ENCODE peak calls at places on chromosomes 4 and X, in four cellular contexts. One of them, this sample, is unnamed.

GRCh38 chr4:5892321-5893012 is 419 bp downstream of the CRMP1 start:
- DNase-seq in stimulated activated CD8-positive, alpha-beta memory T cell treated with anti-CD3 and anti-CD28 coated beads, Interleukin-15, amount 100 ng/mL, for 24 hours: no peak
- DNase-seq in LoVo: no peak
- DNase-seq in neural crest cell: no peak
- DNase-seq in this sample: no peak

GRCh38 chr4:63049726-63050125 is 1359.5 kb downstream of the TECRL start:
- DNase-seq in stimulated activated CD8-positive, alpha-beta memory T cell treated with anti-CD3 and anti-CD28 coated beads, Interleukin-15, amount 100 ng/mL, for 24 hours: no peak
- DNase-seq in LoVo: no peak
- DNase-seq in neural crest cell: no peak
- DNase-seq in this sample: no peak

GRCh38 chr4:181952478-181952877 is 290.7 kb upstream of the TENM3 start:
- DNase-seq in LoVo: peak
- DNase-seq in stimulated activated CD8-positive, alpha-beta memory T cell treated with anti-CD3 and anti-CD28 coated beads, Interleukin-15, amount 100 ng/mL, for 24 hours: no peak
- DNase-seq in neural crest cell: no peak
- DNase-seq in this sample: no peak

GRCh38 chrX:19863237-19864223 is 23.9 kb downstream of the SH3KBP1 start:
- DNase-seq in LoVo: no peak
- DNase-seq in stimulated activated CD8-positive, alpha-beta memory T cell treated with anti-CD3 and anti-CD28 coated beads, Interleukin-15, amount 100 ng/mL, for 24 hours: no peak
- DNase-seq in neural crest cell: no peak
- DNase-seq in this sample: no peak

GRCh38 chr4:876780-877179 is 50.9 kb upstream of the CPLX1 start:
- DNase-seq in neural crest cell: no peak
- DNase-seq in LoVo: no peak
- DNase-seq in stimulated activated CD8-positive, alpha-beta memory T cell treated with anti-CD3 and anti-CD28 coated beads, Interleukin-15, amount 100 ng/mL, for 24 hours: no peak
- DNase-seq in this sample: no peak

GRCh38 chrX:10922158-10922557 is 189.0 kb upstream of the HCCS start:
- DNase-seq in neural crest cell: no peak
- DNase-seq in LoVo: peak
- DNase-seq in stimulated activated CD8-positive, alpha-beta memory T cell treated with anti-CD3 and anti-CD28 coated beads, Interleukin-15, amount 100 ng/mL, for 24 hours: no peak
- DNase-seq in this sample: no peak

GRCh38 chr4:8307714-8308113 is 38.2 kb downstream of the HTRA3 start:
- DNase-seq in LoVo: no peak
- DNase-seq in neural crest cell: no peak
- DNase-seq in stimulated activated CD8-positive, alpha-beta memory T cell treated with anti-CD3 and anti-CD28 coated beads, Interleukin-15, amount 100 ng/mL, for 24 hours: no peak
- DNase-seq in this sample: no peak

GRCh38 chr4:80423553-80424224 is 88.2 kb downstream of the CFAP299 start:
- DNase-seq in stimulated activated CD8-positive, alpha-beta memory T cell treated with anti-CD3 and anti-CD28 coated beads, Interleukin-15, amount 100 ng/mL, for 24 hours: no peak
- DNase-seq in LoVo: no peak
- DNase-seq in neural crest cell: no peak
- DNase-seq in this sample: no peak

GRCh38 chr4:128333309-128334006 is 45.8 kb upstream of the PGRMC2 start:
- DNase-seq in stimulated activated CD8-positive, alpha-beta memory T cell treated with anti-CD3 and anti-CD28 coated beads, Interleukin-15, amount 100 ng/mL, for 24 hours: no peak
- DNase-seq in neural crest cell: no peak
- DNase-seq in LoVo: no peak
- DNase-seq in this sample: no peak

GRCh38 chr4:56468097-56468422 is 643 bp downstream of the SRP72 start:
- DNase-seq in stimulated activated CD8-positive, alpha-beta memory T cell treated with anti-CD3 and anti-CD28 coated beads, Interleukin-15, amount 100 ng/mL, for 24 hours: no peak
- DNase-seq in neural crest cell: no peak
- DNase-seq in LoVo: peak
- DNase-seq in this sample: peak

GRCh38 chrX:132226169-132226568 is 6.9 kb upstream of the RAP2C start:
- DNase-seq in stimulated activated CD8-positive, alpha-beta memory T cell treated with anti-CD3 and anti-CD28 coated beads, Interleukin-15, amount 100 ng/mL, for 24 hours: no peak
- DNase-seq in LoVo: no peak
- DNase-seq in neural crest cell: no peak
- DNase-seq in this sample: no peak

GRCh38 chr4:13493793-13494192 is 9.7 kb upstream of the RAB28 start:
- DNase-seq in stimulated activated CD8-positive, alpha-beta memory T cell treated with anti-CD3 and anti-CD28 coated beads, Interleukin-15, amount 100 ng/mL, for 24 hours: no peak
- DNase-seq in LoVo: peak
- DNase-seq in neural crest cell: no peak
- DNase-seq in this sample: no peak

GRCh38 chr4:88991746-88992145 is 65.2 kb downstream of the FAM13A start:
- DNase-seq in LoVo: no peak
- DNase-seq in stimulated activated CD8-positive, alpha-beta memory T cell treated with anti-CD3 and anti-CD28 coated beads, Interleukin-15, amount 100 ng/mL, for 24 hours: no peak
- DNase-seq in neural crest cell: no peak
- DNase-seq in this sample: no peak

GRCh38 chr4:112813790-112814189 is 176.8 kb downstream of the LARP7 start:
- DNase-seq in neural crest cell: no peak
- DNase-seq in stimulated activated CD8-positive, alpha-beta memory T cell treated with anti-CD3 and anti-CD28 coated beads, Interleukin-15, amount 100 ng/mL, for 24 hours: no peak
- DNase-seq in LoVo: no peak
- DNase-seq in this sample: no peak

GRCh38 chr4:16585053-16585452 is 313.4 kb downstream of the LDB2 start:
- DNase-seq in LoVo: no peak
- DNase-seq in stimulated activated CD8-positive, alpha-beta memory T cell treated with anti-CD3 and anti-CD28 coated beads, Interleukin-15, amount 100 ng/mL, for 24 hours: no peak
- DNase-seq in neural crest cell: no peak
- DNase-seq in this sample: no peak

GRCh38 chrX:68876731-68877130 is 47.9 kb downstream of the EFNB1 start:
- DNase-seq in stimulated activated CD8-positive, alpha-beta memory T cell treated with anti-CD3 and anti-CD28 coated beads, Interleukin-15, amount 100 ng/mL, for 24 hours: no peak
- DNase-seq in neural crest cell: no peak
- DNase-seq in LoVo: no peak
- DNase-seq in this sample: no peak

GRCh38 chrX:103464071-103464773 is 55.1 kb downstream of the RAB40A start:
- DNase-seq in neural crest cell: peak
- DNase-seq in LoVo: no peak
- DNase-seq in stimulated activated CD8-positive, alpha-beta memory T cell treated with anti-CD3 and anti-CD28 coated beads, Interleukin-15, amount 100 ng/mL, for 24 hours: no peak
- DNase-seq in this sample: peak

GRCh38 chr4:128292349-128292748 is 4.7 kb upstream of the PGRMC2 start:
- DNase-seq in neural crest cell: no peak
- DNase-seq in stimulated activated CD8-positive, alpha-beta memory T cell treated with anti-CD3 and anti-CD28 coated beads, Interleukin-15, amount 100 ng/mL, for 24 hours: no peak
- DNase-seq in LoVo: no peak
- DNase-seq in this sample: no peak

This sample was measured in MM.1S.